ENCODE peak calls at places on chromosomes 5 and 9, in five cellular contexts. O is SK-N-SH, S is prostate gland, M is H7, W is neural progenitor cell. K is an unnamed sample.

GRCh38 chr5:14880688-14881087 is 9.1 kb upstream of the ANKH start:
- DNase-seq in M (no peak), W (no peak), S (no peak), O (no peak), K (no peak)

GRCh38 chr9:68869020-68869419 is 144.9 kb downstream of the PRKACG start:
- DNase-seq in W (peak), O (no peak), M (no peak), S (no peak), K (no peak)

GRCh38 chr5:174581483-174581882 is 142.9 kb upstream of the MSX2 start:
- DNase-seq in M (peak), S (no peak), O (peak), W (peak), K (no peak)

GRCh38 chr5:179864686-179865085 is 6.1 kb upstream of the MRNIP start:
- DNase-seq in M (peak), S (no peak), W (no peak), O (no peak), K (no peak)

GRCh38 chr5:124263680-124264491 is 482.6 kb downstream of the ZNF608 start:
- DNase-seq in W (peak), M (peak), S (no peak), O (no peak), K (no peak)

GRCh38 chr9:127021664-127022337 is 100.6 kb downstream of the ANGPTL2 start:
- DNase-seq in W (peak), M (no peak), O (peak), S (peak), K (peak)

GRCh38 chr5:18744990-18745590 is 1110.8 kb downstream of the TAF11L14 start:
- DNase-seq in W (no peak), S (no peak), O (no peak), M (no peak), K (no peak)

GRCh38 chr9:72856985-72857631 is 95.7 kb downstream of the ALDH1A1 start:
- DNase-seq in O (peak), S (peak), W (peak), M (peak), K (peak)

GRCh38 chr5:1136814-1137213 is 25.0 kb upstream of the SLC12A7 start:
- DNase-seq in M (no peak), S (no peak), O (no peak), W (no peak), K (no peak)

GRCh38 chr5:72943307-72943706 is 12.5 kb upstream of the FCHO2 start:
- DNase-seq in O (no peak), S (no peak), W (no peak), M (no peak), K (no peak)

GRCh38 chr5:156879665-156880285 is 29.7 kb downstream of the PPP1R2B start:
- DNase-seq in M (no peak), O (no peak), W (no peak), S (no peak), K (no peak)

GRCh38 chr9:86971742-86972141 is 24.4 kb upstream of the GAS1 start:
- DNase-seq in O (no peak), M (no peak), S (no peak), W (no peak), K (no peak)

GRCh38 chr9:4689013-4689412 is 9.6 kb downstream of the CDC37L1 start:
- DNase-seq in W (no peak), O (no peak), S (no peak), M (no peak), K (no peak)

GRCh38 chr9:114452219-114453169 is 52.8 kb downstream of the WHRN start:
- DNase-seq in O (no peak), M (no peak), S (no peak), W (no peak), K (no peak)

GRCh38 chr5:169583424-169584215 is at the start of gene SPDL1:
- DNase-seq in S (peak), O (peak), M (peak), W (peak), K (peak)

GRCh38 chr5:169581580-169582227 is 1.9 kb upstream of the SPDL1 start:
- DNase-seq in S (peak), O (peak), W (peak), M (peak), K (no peak)

GRCh38 chr5:169580964-169581363 is 2.6 kb upstream of the SPDL1 start:
- DNase-seq in S (no peak), W (no peak), M (no peak), O (no peak), K (no peak)

GRCh38 chr5:169583101-169583423 is 511 bp upstream of the SPDL1 start:
- DNase-seq in S (no peak), O (no peak), W (no peak), M (no peak), K (no peak)

GRCh38 chr5:169584998-169585451 is 1.5 kb downstream of the SPDL1 start:
- DNase-seq in S (no peak), O (peak), W (no peak), M (peak), K (no peak)
- H3K4me3 ChIP-seq in S (no peak), O (peak), W (peak), M (no peak), K (peak)

DNA sequence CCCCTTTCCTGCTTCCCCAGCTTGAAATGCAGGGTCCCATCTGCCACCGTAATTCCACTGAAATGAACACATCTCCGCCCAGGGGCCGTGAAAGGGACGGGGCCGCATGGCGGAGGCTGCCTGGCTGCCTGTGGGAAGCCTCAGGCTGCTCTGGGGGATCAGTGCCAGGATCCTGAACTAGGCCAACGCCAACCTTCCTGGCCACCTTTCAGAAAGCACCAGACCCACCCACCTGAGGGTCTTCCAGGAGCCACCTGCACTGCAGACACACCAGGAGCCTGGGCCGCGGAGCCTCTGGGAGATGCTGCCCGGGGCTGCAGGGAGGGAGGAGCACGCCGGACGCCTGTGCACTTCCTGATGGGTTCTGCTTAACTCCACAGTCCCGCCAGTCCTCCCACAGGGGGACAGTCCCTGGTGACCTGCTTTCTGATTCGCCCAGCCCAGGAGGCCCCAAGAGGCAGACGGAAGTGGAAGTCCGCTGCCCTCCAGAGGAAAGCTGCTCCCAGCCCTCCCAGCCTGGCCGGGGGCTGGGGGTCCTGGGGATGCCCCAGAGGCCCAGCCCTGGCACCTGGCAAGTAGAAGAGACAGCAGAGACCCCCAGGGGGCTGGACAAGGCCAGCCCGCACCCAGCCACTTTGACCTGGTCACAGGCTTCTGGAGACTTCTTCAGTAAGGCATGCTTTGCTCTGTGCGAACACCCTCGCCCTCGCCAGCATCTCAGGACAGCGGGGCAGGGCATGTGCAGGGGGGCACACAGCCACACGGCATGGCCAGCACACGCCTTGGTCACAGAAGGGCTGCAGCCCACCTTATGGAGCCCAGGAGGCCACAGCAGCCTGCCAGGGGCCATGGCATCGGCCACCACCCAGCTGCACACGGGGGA is at the start of gene CARD9:
- DNase-seq in S (no peak), M (no peak), O (peak), W (no peak), K (no peak)
- H3K4me3 ChIP-seq in S (no peak), M (no peak), O (no peak), W (no peak), K (no peak)

DNA sequence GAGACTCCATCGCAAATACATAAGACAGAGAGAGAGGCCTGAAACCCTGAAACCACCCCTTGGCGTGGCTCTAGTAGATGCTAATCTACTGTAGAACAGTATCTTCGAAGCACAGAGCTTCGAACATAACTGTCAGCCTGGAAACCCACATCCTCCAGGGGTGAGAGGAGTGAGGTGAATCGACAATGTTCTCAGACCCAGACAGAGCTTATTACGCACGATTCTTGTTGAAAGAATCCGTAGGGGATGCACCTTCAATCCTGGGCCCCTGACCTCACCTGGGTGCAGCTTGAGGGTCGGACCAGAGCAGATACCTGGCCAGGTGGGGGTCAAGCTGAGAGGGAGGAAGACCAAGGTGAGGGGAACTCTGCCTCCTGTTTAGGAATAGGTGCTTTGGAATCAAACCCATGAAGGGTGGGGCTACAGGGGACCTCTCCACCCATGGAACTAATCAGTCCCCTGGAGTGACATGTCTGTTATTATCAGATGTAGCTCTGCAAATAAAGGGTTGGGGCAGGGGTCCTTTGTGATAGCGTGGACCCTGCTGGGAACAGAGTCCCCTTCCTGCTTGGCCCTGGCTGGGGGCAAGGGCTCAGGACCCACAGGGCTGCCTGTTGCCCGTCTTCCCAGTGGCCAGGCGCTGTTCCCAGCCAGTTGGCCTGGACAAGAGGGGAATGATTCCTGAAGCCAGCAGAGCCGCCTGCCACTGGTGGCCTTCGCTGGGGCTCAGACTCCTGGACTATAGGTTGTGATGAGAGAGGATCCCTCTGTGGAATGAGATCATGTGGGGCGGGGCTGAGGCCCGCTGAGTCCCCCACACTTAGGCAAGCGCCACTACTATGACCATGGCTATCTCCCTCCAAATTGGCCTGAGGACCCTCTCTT is 41.2 kb downstream of the DBH start:
- DNase-seq in W (no peak), M (no peak), O (no peak), S (no peak), K (no peak)
- H3K4me3 ChIP-seq in W (no peak), M (no peak), O (no peak), S (no peak), K (no peak)

DNA sequence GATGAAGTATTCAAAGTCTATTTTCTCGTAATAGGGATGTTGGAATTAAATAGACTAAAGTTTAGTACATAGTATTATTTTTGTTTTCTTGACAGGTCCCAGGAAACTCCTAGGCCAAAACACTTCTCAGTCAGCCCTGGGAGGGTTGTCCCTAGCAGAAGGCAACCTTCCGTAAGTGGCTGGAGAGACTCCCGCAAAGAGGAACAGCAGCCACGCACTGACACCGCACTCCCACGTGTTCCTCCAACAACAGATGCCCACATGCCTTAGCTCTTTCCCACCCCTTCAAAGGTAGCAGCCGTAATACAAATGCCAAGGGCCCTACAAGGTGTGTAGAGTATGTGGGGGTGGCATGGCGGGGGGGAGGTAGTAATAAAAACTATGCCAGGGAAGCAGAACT is 28.4 kb downstream of the PCDHGC5 start:
- DNase-seq in O (no peak), W (no peak), M (no peak), S (no peak), K (no peak)
- H3K4me3 ChIP-seq in O (no peak), W (no peak), M (no peak), S (no peak), K (no peak)

DNA sequence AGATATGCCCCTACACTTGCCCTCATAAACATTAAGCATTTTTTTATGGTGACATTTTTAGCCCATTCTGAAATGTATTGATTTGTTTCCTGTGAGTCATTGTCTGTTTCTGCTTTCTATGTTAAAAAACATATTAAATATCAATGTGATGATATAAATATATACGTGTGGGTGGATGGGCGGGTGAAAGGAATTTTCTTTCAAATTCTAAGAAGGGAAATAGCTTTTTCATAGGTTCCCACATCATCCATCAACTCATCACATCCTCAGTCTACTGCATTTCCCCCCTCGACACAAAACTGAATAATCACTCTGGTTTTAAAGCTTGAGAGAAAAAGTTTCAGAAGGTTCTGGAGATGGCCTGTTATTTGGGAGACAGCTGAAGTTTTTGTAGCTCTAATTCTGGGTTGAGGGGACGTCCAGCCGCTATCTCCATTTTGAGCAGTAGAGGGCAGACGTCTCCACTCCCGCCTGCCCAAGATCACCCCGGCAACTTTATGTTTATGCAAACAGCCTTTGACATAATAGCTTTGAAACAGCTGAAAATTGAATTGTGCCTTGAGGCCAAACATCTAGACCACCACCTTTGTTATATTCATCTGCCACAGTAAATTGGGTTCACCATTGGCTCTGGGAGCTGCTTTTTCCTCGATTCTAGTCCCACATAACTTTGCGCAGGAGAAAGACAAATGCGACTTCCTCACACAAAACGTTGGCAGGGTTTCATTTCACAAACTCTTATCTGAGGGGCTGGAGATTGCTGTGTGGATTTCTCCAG is 216.2 kb upstream of the CLINT1 start:
- DNase-seq in M (peak), W (peak), S (peak), O (peak), K (no peak)
- H3K4me3 ChIP-seq in M (no peak), W (no peak), S (no peak), O (no peak), K (peak)

DNA sequence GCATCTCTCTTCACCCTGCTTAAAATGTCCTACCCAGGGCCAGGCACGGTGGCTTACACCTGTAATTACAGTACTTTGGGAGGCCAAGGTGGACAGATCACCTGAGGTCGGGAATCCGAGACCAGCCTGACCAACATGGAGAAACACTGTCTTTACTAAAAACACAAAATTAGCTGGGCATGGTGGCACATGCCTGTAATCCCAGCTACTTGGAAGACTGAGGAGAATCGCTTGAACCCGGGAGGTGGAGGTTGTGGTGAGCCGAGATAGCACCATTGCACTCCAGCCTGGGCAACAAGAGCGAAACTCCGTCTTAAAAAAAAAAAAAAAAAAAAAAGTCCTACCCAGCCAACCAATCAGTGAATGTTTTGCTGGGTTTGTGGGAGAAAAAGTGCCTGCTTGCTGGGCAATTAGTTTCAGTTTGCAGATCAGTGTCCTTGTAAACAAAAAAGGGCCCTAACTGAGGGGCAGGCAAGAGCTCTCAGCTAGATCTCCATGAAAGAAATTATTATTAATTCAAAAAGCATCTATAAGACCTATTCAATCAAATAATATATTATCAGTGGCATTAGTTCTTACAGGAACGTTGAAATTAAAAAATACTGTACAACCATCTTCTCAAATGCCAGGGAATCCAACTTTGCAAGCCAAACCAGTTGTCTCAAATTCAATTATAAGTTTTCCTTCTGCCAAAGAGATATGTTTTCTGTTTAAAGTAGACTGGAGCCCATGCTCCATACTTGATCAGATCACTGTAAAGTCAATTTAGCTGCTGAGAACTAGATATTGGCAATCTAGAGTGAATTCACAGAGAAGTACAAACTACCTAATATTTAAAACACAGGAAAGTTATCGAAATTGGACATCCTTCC is 3.9 kb downstream of the MEGF9 start:
- DNase-seq in W (peak), O (peak), S (peak), M (peak), K (no peak)
- H3K4me3 ChIP-seq in W (no peak), O (peak), S (peak), M (no peak), K (peak)

GRCh38 chr5:158593925-158594324 is 505.8 kb downstream of the EBF1 start:
- DNase-seq in S (no peak), W (no peak), M (no peak), O (no peak), K (no peak)

GRCh38 chr5:158589939-158590338 is 509.8 kb downstream of the EBF1 start:
- DNase-seq in S (no peak), M (no peak), O (no peak), W (no peak), K (no peak)

GRCh38 chr5:158586054-158586453 is 513.7 kb downstream of the EBF1 start:
- DNase-seq in W (no peak), O (no peak), S (no peak), M (no peak), K (no peak)

GRCh38 chr5:158594595-158595242 is 505.0 kb downstream of the EBF1 start:
- DNase-seq in M (no peak), S (no peak), W (no peak), O (no peak), K (no peak)

GRCh38 chr5:158590936-158591863 is 508.5 kb downstream of the EBF1 start:
- DNase-seq in S (peak), O (peak), W (peak), M (peak), K (peak)
- H3K4me3 ChIP-seq in S (no peak), O (no peak), W (no peak), M (no peak), K (no peak)

GRCh38 chr5:150457112-150457511 is 7.6 kb upstream of the RPS14 start:
- DNase-seq in S (no peak), M (no peak), W (no peak), O (no peak), K (no peak)

GRCh38 chr5:150460781-150461180 is 11.2 kb upstream of the RPS14 start:
- DNase-seq in S (no peak), M (no peak), W (no peak), O (no peak), K (no peak)

GRCh38 chr5:150461231-150461630 is 11.7 kb upstream of the RPS14 start:
- DNase-seq in M (no peak), W (no peak), S (no peak), O (no peak), K (no peak)

GRCh38 chr5:150457562-150458240 is 8.2 kb upstream of the RPS14 start:
- DNase-seq in W (no peak), M (no peak), O (no peak), S (no peak), K (no peak)

GRCh38 chr5:150458819-150459557 is 9.4 kb upstream of the RPS14 start:
- DNase-seq in W (peak), O (peak), S (peak), M (peak), K (no peak)
- H3K4me3 ChIP-seq in W (peak), O (no peak), S (no peak), M (peak), K (no peak)

DNA sequence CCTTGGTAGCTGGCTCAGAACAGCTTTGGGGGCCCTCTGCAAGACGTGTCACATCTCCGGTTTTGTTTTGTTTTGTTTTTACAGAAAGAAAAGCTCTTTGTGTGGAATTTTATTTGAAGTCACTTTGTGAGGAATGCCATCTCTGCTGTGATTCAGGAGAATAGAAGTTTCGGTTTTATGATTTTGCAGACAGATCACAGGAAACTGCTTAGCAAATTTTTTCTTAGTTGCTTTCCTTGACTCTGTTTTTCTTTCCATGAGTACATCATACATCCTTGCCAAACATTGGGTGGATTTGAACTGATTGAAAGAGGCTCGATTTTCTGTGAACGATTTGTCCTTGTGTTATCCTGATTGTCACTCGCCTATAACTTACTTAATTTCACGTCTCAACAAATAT is 5.1 kb downstream of the SEMA5A start:
- DNase-seq in O (no peak), M (no peak), W (no peak), S (no peak), K (no peak)
- H3K4me3 ChIP-seq in O (no peak), M (no peak), W (no peak), S (no peak), K (no peak)